ENCODE peak calls at places on chromosomes 6 and 20, in seven cellular contexts. One of them, this sample, is unnamed.

GRCh38 chr20:19616620-19617019 is 141.4 kb upstream of the RIN2 start:
- DNase-seq in HCT116: no peak
- DNase-seq in A549: no peak
- DNase-seq in SK-N-SH: no peak
- DNase-seq in IMR-90: no peak
- DNase-seq in GM12878: no peak
- DNase-seq in K562: no peak
- DNase-seq in this sample: no peak

GRCh38 chr20:16407251-16408067 is 165.8 kb downstream of the KIF16B start:
- DNase-seq in HCT116: no peak
- DNase-seq in A549: peak; percentile 36
- DNase-seq in SK-N-SH: no peak
- DNase-seq in IMR-90: peak; percentile 11
- DNase-seq in GM12878: no peak
- DNase-seq in K562: no peak
- DNase-seq in this sample: no peak

GRCh38 chr6:129183681-129184216 is 300.8 kb downstream of the LAMA2 start:
- DNase-seq in HCT116: peak; percentile 56
- DNase-seq in A549: no peak
- DNase-seq in SK-N-SH: no peak
- DNase-seq in IMR-90: peak; percentile 79
- DNase-seq in GM12878: no peak
- DNase-seq in K562: no peak
- DNase-seq in this sample: no peak

GRCh38 chr6:12962529-12962928 is 246.0 kb downstream of the PHACTR1 start:
- DNase-seq in HCT116: no peak
- DNase-seq in A549: no peak
- DNase-seq in SK-N-SH: no peak
- DNase-seq in IMR-90: no peak
- DNase-seq in GM12878: no peak
- DNase-seq in K562: no peak
- DNase-seq in this sample: no peak

GRCh38 chr6:83546636-83547035 is 34.3 kb downstream of the PRSS35 start:
- DNase-seq in HCT116: no peak
- DNase-seq in A549: no peak
- DNase-seq in SK-N-SH: no peak
- DNase-seq in IMR-90: peak; percentile 9
- DNase-seq in GM12878: no peak
- DNase-seq in K562: no peak
- DNase-seq in this sample: no peak

GRCh38 chr20:61120595-61121515 is 131.2 kb upstream of the CDH4 start:
- DNase-seq in HCT116: no peak
- DNase-seq in A549: peak; percentile 92
- DNase-seq in SK-N-SH: no peak
- DNase-seq in IMR-90: peak; percentile 69
- DNase-seq in GM12878: no peak
- DNase-seq in K562: peak; percentile 74
- DNase-seq in this sample: peak; percentile 25

GRCh38 chr6:75094614-75095321 is 111.1 kb downstream of the COL12A1 start:
- DNase-seq in HCT116: no peak
- DNase-seq in A549: peak; percentile 9
- DNase-seq in SK-N-SH: no peak
- DNase-seq in IMR-90: peak; percentile 94
- DNase-seq in GM12878: no peak
- DNase-seq in K562: no peak
- DNase-seq in this sample: no peak

GRCh38 chr6:149887343-149887742 is 10.6 kb downstream of the RAET1E start:
- DNase-seq in HCT116: no peak
- DNase-seq in A549: peak; percentile 71
- DNase-seq in SK-N-SH: no peak
- DNase-seq in IMR-90: peak; percentile 89
- DNase-seq in GM12878: no peak
- DNase-seq in K562: no peak
- DNase-seq in this sample: no peak

GRCh38 chr20:61476956-61477355 is 224.9 kb downstream of the CDH4 start:
- DNase-seq in HCT116: no peak
- DNase-seq in A549: no peak
- DNase-seq in SK-N-SH: no peak
- DNase-seq in IMR-90: no peak
- DNase-seq in GM12878: no peak
- DNase-seq in K562: no peak
- DNase-seq in this sample: no peak

GRCh38 chr6:141526985-141527384 is 605.7 kb upstream of the GJE1 start:
- DNase-seq in HCT116: no peak
- DNase-seq in A549: no peak
- DNase-seq in SK-N-SH: no peak
- DNase-seq in IMR-90: no peak
- DNase-seq in GM12878: no peak
- DNase-seq in K562: no peak
- DNase-seq in this sample: no peak

GRCh38 chr6:130843575-130844320 is 16.5 kb downstream of the SMLR1 start:
- DNase-seq in HCT116: peak; percentile 28
- DNase-seq in A549: peak; percentile 18
- DNase-seq in SK-N-SH: peak; percentile 17
- DNase-seq in IMR-90: peak; percentile 33
- DNase-seq in GM12878: peak; percentile 9
- DNase-seq in K562: peak; percentile 38
- DNase-seq in this sample: no peak

GRCh38 chr6:116376149-116376548 is 5.4 kb downstream of the DSE start:
- DNase-seq in HCT116: no peak
- DNase-seq in A549: no peak
- DNase-seq in SK-N-SH: no peak
- DNase-seq in IMR-90: no peak
- DNase-seq in GM12878: no peak
- DNase-seq in K562: no peak
- DNase-seq in this sample: no peak

GRCh38 chr20:44707259-44707580 is 7.9 kb upstream of the CCN5 start:
- DNase-seq in HCT116: no peak
- DNase-seq in A549: no peak
- DNase-seq in SK-N-SH: no peak
- DNase-seq in IMR-90: no peak
- DNase-seq in GM12878: no peak
- DNase-seq in K562: no peak
- DNase-seq in this sample: no peak

GRCh38 chr20:37511605-37512275 is 9.3 kb upstream of the NNAT start:
- DNase-seq in HCT116: no peak
- DNase-seq in A549: no peak
- DNase-seq in SK-N-SH: no peak
- DNase-seq in IMR-90: peak; percentile 67
- DNase-seq in GM12878: no peak
- DNase-seq in K562: no peak
- DNase-seq in this sample: no peak

GRCh38 chr6:148514091-148514850 is 171.6 kb downstream of the SASH1 start:
- DNase-seq in HCT116: no peak
- DNase-seq in A549: no peak
- DNase-seq in SK-N-SH: no peak
- DNase-seq in IMR-90: peak; percentile 69
- DNase-seq in GM12878: no peak
- DNase-seq in K562: no peak
- DNase-seq in this sample: no peak

GRCh38 chr20:21523895-21524294 is 10.0 kb upstream of the NKX2-2 start:
- DNase-seq in HCT116: no peak
- DNase-seq in A549: no peak
- DNase-seq in SK-N-SH: no peak
- DNase-seq in IMR-90: no peak
- DNase-seq in GM12878: no peak
- DNase-seq in K562: no peak
- DNase-seq in this sample: no peak

GRCh38 chr6:47407295-47408281 is 70.0 kb upstream of the CD2AP start:
- DNase-seq in HCT116: no peak
- DNase-seq in A549: peak; percentile 69
- DNase-seq in SK-N-SH: no peak
- DNase-seq in IMR-90: no peak
- DNase-seq in GM12878: no peak
- DNase-seq in K562: no peak
- DNase-seq in this sample: no peak

GRCh38 chr6:16292942-16293341 is 54.6 kb downstream of the GMPR start:
- DNase-seq in HCT116: no peak
- DNase-seq in A549: no peak
- DNase-seq in SK-N-SH: no peak
- DNase-seq in IMR-90: no peak
- DNase-seq in GM12878: no peak
- DNase-seq in K562: no peak
- DNase-seq in this sample: no peak

GRCh38 chr20:4814696-4815252 is 93.1 kb downstream of the PRND start:
- DNase-seq in HCT116: no peak
- DNase-seq in A549: no peak
- DNase-seq in SK-N-SH: no peak
- DNase-seq in IMR-90: no peak
- DNase-seq in GM12878: peak; percentile 83
- DNase-seq in K562: no peak
- DNase-seq in this sample: no peak

GRCh38 chr6:119196732-119197131 is 118.3 kb upstream of the FAM184A start:
- DNase-seq in HCT116: no peak
- DNase-seq in A549: no peak
- DNase-seq in SK-N-SH: peak; percentile 51
- DNase-seq in IMR-90: no peak
- DNase-seq in GM12878: no peak
- DNase-seq in K562: no peak
- DNase-seq in this sample: no peak

GRCh38 chr6:8814440-8815000 is 379.2 kb upstream of the SLC35B3 start:
- DNase-seq in HCT116: no peak
- DNase-seq in A549: no peak
- DNase-seq in SK-N-SH: no peak
- DNase-seq in IMR-90: no peak
- DNase-seq in GM12878: no peak
- DNase-seq in K562: no peak
- DNase-seq in this sample: no peak

GRCh38 chr6:162862462-162862861 is 134.7 kb downstream of the PACRG start:
- DNase-seq in HCT116: no peak
- DNase-seq in A549: no peak
- DNase-seq in SK-N-SH: no peak
- DNase-seq in IMR-90: no peak
- DNase-seq in GM12878: no peak
- DNase-seq in K562: no peak
- DNase-seq in this sample: no peak

GRCh38 chr6:138454976-138455706 is 44.2 kb downstream of the NHSL1 start:
- DNase-seq in HCT116: peak; percentile 58
- DNase-seq in A549: peak; percentile 29
- DNase-seq in SK-N-SH: no peak
- DNase-seq in IMR-90: no peak
- DNase-seq in GM12878: peak; percentile 37
- DNase-seq in K562: peak; percentile 15
- DNase-seq in this sample: no peak

DNA sequence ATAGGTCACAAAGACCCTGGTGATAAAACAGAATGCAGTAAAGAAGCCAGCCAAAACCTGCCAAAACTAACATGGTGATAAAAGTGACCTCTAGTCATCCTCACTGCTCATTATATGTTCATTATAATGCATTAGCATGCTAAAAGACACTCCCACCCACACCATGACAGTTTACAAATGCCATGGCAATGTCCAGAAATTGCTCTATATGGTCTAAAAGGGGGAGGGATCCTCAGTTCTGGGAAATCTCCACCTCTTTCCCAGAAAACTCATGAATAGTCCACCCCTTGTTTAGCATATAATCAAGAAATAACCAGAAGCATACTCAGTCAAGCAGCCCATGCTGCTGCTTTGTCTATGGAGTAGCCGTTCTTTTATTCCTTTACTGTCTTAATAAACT is 40.4 kb upstream of the MC3R start:
- DNase-seq in HCT116: no peak
- DNase-seq in A549: no peak
- DNase-seq in SK-N-SH: no peak
- DNase-seq in IMR-90: no peak
- DNase-seq in GM12878: no peak
- DNase-seq in K562: no peak
- DNase-seq in this sample: no peak
- TF ChIP-seq RAD21 in HCT116: no peak
- TF ChIP-seq RAD21 in A549: no peak
- TF ChIP-seq RAD21 in SK-N-SH: no peak
- TF ChIP-seq RAD21 in IMR-90: no peak
- TF ChIP-seq RAD21 in GM12878: no peak
- TF ChIP-seq RAD21 in K562: no peak
- TF ChIP-seq RAD21 in this sample: no peak

GRCh38 chr6:87350516-87350915 is 5.9 kb downstream of the C6orf163 start:
- DNase-seq in HCT116: no peak
- DNase-seq in A549: no peak
- DNase-seq in SK-N-SH: no peak
- DNase-seq in IMR-90: peak; percentile 5
- DNase-seq in GM12878: no peak
- DNase-seq in K562: no peak
- DNase-seq in this sample: no peak
- TF ChIP-seq RAD21 in HCT116: no peak
- TF ChIP-seq RAD21 in A549: no peak
- TF ChIP-seq RAD21 in SK-N-SH: no peak
- TF ChIP-seq RAD21 in IMR-90: no peak
- TF ChIP-seq RAD21 in GM12878: no peak
- TF ChIP-seq RAD21 in K562: no peak
- TF ChIP-seq RAD21 in this sample: no peak

GRCh38 chr6:135006386-135006914 is 48.2 kb downstream of the HBS1L start:
- DNase-seq in HCT116: no peak
- DNase-seq in A549: no peak
- DNase-seq in SK-N-SH: no peak
- DNase-seq in IMR-90: peak; percentile 31
- DNase-seq in GM12878: no peak
- DNase-seq in K562: peak; percentile 79
- DNase-seq in this sample: no peak
- TF ChIP-seq RAD21 in HCT116: no peak
- TF ChIP-seq RAD21 in A549: no peak
- TF ChIP-seq RAD21 in SK-N-SH: no peak
- TF ChIP-seq RAD21 in IMR-90: no peak
- TF ChIP-seq RAD21 in GM12878: no peak
- TF ChIP-seq RAD21 in K562: no peak
- TF ChIP-seq RAD21 in this sample: no peak

DNA sequence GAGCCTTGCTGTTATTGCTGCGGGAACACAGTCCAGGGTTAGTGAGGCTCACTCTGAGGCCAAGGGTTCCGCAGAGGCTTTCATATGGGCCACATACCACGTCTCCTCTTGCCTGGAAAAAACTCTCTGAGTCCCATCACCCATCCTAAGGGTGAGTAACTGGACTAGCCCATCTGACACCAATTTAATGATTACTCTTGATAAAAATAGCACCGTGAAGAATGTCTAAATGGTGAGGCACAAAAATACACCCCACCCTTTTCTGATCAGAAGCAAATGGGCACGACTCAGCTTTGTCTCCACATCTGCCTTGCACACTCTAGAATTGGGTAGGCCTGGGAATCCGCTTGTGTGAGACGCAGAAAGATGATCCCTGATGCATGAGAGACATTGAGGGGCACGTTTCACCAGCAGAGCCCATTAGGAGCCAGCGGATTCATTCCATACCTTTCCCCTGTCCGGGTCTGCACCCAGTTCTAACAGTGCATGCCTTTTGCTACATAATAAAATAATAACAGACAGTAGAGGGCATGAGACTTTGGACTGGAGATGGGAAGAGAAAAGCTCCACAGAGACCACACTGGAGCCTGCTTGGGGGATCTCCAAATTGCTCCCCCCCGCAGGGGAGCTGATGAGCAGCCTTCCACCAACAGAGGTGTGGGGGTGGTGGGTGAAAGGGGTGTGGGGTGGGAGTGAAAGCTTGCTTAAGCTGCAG is 110.0 kb upstream of the KCNK16 start:
- DNase-seq in HCT116: no peak
- DNase-seq in A549: no peak
- DNase-seq in SK-N-SH: no peak
- DNase-seq in IMR-90: no peak
- DNase-seq in GM12878: no peak
- DNase-seq in K562: no peak
- DNase-seq in this sample: no peak
- TF ChIP-seq RAD21 in HCT116: no peak
- TF ChIP-seq RAD21 in A549: no peak
- TF ChIP-seq RAD21 in SK-N-SH: no peak
- TF ChIP-seq RAD21 in IMR-90: no peak
- TF ChIP-seq RAD21 in GM12878: no peak
- TF ChIP-seq RAD21 in K562: no peak
- TF ChIP-seq RAD21 in this sample: no peak

This sample was measured in H1.